ENCODE peak calls at places on chromosomes 4 and X, in ten cellular contexts. H is heart right ventricle, A is lung, E is upper lobe of left lung, F is hepatocyte, X is body of pancreas, Z is PC-9, I is neural progenitor cell, N is fibroblast of lung, B is pancreas. Q is an unnamed sample.

GRCh38 chrX:37759878-37760418 is 19.9 kb upstream of the CYBB start:
- DNase-seq in I (no peak), E (no peak), A (no peak), H (no peak), F (no peak), Z (no peak), X (no peak), N (no peak), B (no peak), Q (no peak)

GRCh38 chr4:122205687-122206086 is 53.6 kb downstream of the BLTP1 start:
- DNase-seq in H (no peak), E (no peak), X (no peak), A (no peak), B (no peak), I (no peak), F (no peak), Z (no peak), N (no peak), Q (no peak)

GRCh38 chr4:143587703-143588102 is 74.2 kb downstream of the SMARCA5 start:
- DNase-seq in E (no peak), N (peak; percentile 2), I (no peak), Z (no peak), H (no peak), F (no peak), B (no peak), X (no peak), A (no peak), Q (peak; percentile 48)

GRCh38 chrX:109600114-109600710 is 24.8 kb downstream of the KCNE5 start:
- DNase-seq in B (no peak), N (peak; percentile 43), H (no peak), Z (no peak), E (no peak), X (no peak), I (peak; percentile 69), A (no peak), F (peak; percentile 21), Q (peak; percentile 46)

GRCh38 chr4:153247116-153247490 is 42.9 kb downstream of the TRIM2 start:
- DNase-seq in A (no peak), B (no peak), H (no peak), Z (no peak), N (no peak), F (no peak), E (no peak), X (no peak), I (no peak), Q (no peak)

GRCh38 chrX:46686003-46686645 is 72.8 kb downstream of the SLC9A7 start:
- DNase-seq in Z (no peak), F (peak; percentile 40), H (peak; percentile 17), X (peak; percentile 16), N (peak; percentile 15), A (no peak), B (no peak), E (peak; percentile 31), I (peak; percentile 44), Q (peak; percentile 28)

GRCh38 chrX:19646298-19646697 is 131.0 kb upstream of the MAP3K15 start:
- DNase-seq in N (no peak), Z (no peak), I (no peak), F (no peak), E (no peak), A (no peak), X (no peak), H (no peak), B (no peak), Q (no peak)

GRCh38 chr4:123356914-123357313 is 39.7 kb upstream of the SPRY1 start:
- DNase-seq in Z (no peak), I (no peak), N (no peak), H (no peak), X (no peak), F (no peak), E (no peak), A (no peak), B (no peak), Q (no peak)

GRCh38 chr4:82005153-82005552 is 368.6 kb downstream of the HNRNPD start:
- DNase-seq in N (no peak), H (no peak), I (no peak), A (no peak), E (no peak), F (no peak), X (no peak), B (no peak), Z (peak; percentile 42), Q (no peak)

GRCh38 chrX:155068165-155068564 is 2.8 kb downstream of the CMC4 start:
- DNase-seq in N (peak; percentile 63), Z (peak; percentile 83), E (no peak), I (no peak), X (no peak), H (no peak), A (no peak), F (no peak), B (no peak), Q (no peak)

GRCh38 chrX:79325263-79325958 is 41.7 kb downstream of the ITM2A start:
- DNase-seq in B (no peak), N (no peak), E (peak; percentile 32), Z (no peak), A (peak; percentile 31), X (no peak), I (peak; percentile 14), H (no peak), F (no peak), Q (no peak)

GRCh38 chr4:762211-763190 is 56.9 kb downstream of the PCGF3 start:
- DNase-seq in I (no peak), N (peak; percentile 31), B (no peak), Z (no peak), E (no peak), H (no peak), X (no peak), F (peak; percentile 55), A (no peak), Q (peak; percentile 56)
- H3K36me3 ChIP-seq in I (peaks cover 9% of the 10 kb centered on the region), N (peaks cover 29% of the 10 kb centered on the region), B (peaks cover 16% of the 10 kb centered on the region), Z (peaks cover 11% of the 10 kb centered on the region), E (peaks cover 11% of the 10 kb centered on the region), H (peaks cover 76% of the 10 kb centered on the region), X (peaks cover 11% of the 10 kb centered on the region), F (no peaks in the 10 kb centered on the region), A (peaks cover 54% of the 10 kb centered on the region), Q (peaks cover 75% of the 10 kb centered on the region)

GRCh38 chrX:130120746-130121504 is 10.6 kb upstream of the ELF4 start:
- DNase-seq in F (peak; percentile 86), A (peak; percentile 69), X (peak; percentile 54), Z (peak; percentile 71), E (peak; percentile 78), I (peak; percentile 75), N (peak; percentile 75), H (peak; percentile 80), B (peak; percentile 40), Q (no peak)

GRCh38 chrX:130117166-130117565 is 6.9 kb upstream of the ELF4 start:
- DNase-seq in Z (no peak), F (no peak), E (no peak), B (no peak), I (no peak), H (no peak), A (no peak), X (no peak), N (no peak), Q (no peak)

GRCh38 chrX:130118941-130119640 is 8.8 kb upstream of the ELF4 start:
- DNase-seq in N (peak; percentile 55), X (no peak), F (no peak), I (no peak), B (no peak), E (no peak), H (no peak), A (no peak), Z (no peak), Q (no peak)

GRCh38 chrX:130120321-130120731 is 10.0 kb upstream of the ELF4 start:
- DNase-seq in I (peak; percentile 63), N (no peak), Z (no peak), H (peak; percentile 42), E (no peak), A (no peak), X (no peak), B (no peak), F (peak; percentile 53), Q (no peak)

GRCh38 chrX:130118396-130118795 is 8.1 kb upstream of the ELF4 start:
- DNase-seq in N (peak; percentile 89), H (no peak), X (no peak), I (no peak), B (no peak), F (peak; percentile 45), A (no peak), E (no peak), Z (peak; percentile 85), Q (no peak)
- H3K4me3 ChIP-seq in N (no peak overlapping the region), H (no peak overlapping the region), X (no peak overlapping the region), I (no peak overlapping the region), B (no peak overlapping the region), F (no peak overlapping the region), A (no peak overlapping the region), E (no peak overlapping the region), Z (peak overlapping the region; percentile 30), Q (no peak overlapping the region)

GRCh38 chr4:157722146-157722545 is 450.7 kb downstream of the GASK1B start:
- DNase-seq in H (no peak), N (no peak), F (no peak), B (no peak), X (no peak), A (no peak), Z (no peak), E (no peak), I (no peak), Q (no peak)
- H3K9me3 ChIP-seq in H (no peaks in the 10 kb centered on the region), N (no peaks in the 10 kb centered on the region), F (no peaks in the 10 kb centered on the region), B (no peaks in the 10 kb centered on the region), X (no peaks in the 10 kb centered on the region), A (no peaks in the 10 kb centered on the region), Z (no peaks in the 10 kb centered on the region), E (no peaks in the 10 kb centered on the region), I (no peaks in the 10 kb centered on the region), Q (no peaks in the 10 kb centered on the region)

GRCh38 chr4:52618795-52619590 is 40.1 kb downstream of the USP46 start:
- DNase-seq in A (no peak), B (no peak), X (no peak), H (no peak), N (no peak), I (no peak), F (no peak), Z (no peak), E (no peak), Q (no peak)

GRCh38 chr4:52617467-52618017 is 41.6 kb downstream of the USP46 start:
- DNase-seq in N (no peak), Z (no peak), I (no peak), F (no peak), E (no peak), X (no peak), H (no peak), B (no peak), A (no peak), Q (no peak)

GRCh38 chr4:52619591-52619931 is 39.5 kb downstream of the USP46 start:
- DNase-seq in B (no peak), N (no peak), Z (no peak), E (no peak), I (no peak), F (no peak), X (no peak), H (no peak), A (no peak), Q (no peak)

GRCh38 chr4:52621567-52621966 is 37.5 kb downstream of the USP46 start:
- DNase-seq in X (no peak), H (no peak), B (no peak), A (no peak), Z (no peak), F (no peak), I (no peak), N (no peak), E (no peak), Q (no peak)

DNA sequence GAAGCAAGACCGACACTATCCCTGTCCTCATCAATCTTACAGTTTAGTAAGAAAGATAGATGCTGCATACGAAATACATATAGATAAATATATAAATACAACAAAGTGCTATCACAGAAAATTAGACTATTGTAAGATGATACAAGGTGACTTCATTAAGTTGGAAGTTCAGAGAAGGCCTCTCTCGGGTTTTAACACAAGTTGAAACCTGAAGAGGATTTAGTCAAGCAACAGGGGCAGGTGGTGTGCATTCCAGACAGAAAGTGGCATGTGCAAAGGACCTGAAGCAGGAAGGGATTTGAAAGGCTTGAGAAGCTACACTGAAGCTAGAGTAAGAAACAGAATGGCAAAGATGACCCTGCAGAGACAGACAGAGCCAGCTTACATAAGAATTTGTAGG is 36.5 kb downstream of the USP46 start:
- DNase-seq in B (no peak), F (no peak), I (no peak), H (no peak), E (no peak), N (no peak), X (no peak), A (no peak), Z (no peak), Q (no peak)
- H3K36me3 ChIP-seq in B (no peaks in the 10 kb centered on the region), F (no peaks in the 10 kb centered on the region), I (no peaks in the 10 kb centered on the region), H (peaks cover 38% of the 10 kb centered on the region), E (no peaks in the 10 kb centered on the region), N (no peaks in the 10 kb centered on the region), X (no peaks in the 10 kb centered on the region), A (peaks cover 1% of the 10 kb centered on the region), Z (no peaks in the 10 kb centered on the region), Q (no peaks in the 10 kb centered on the region)